ENCODE peak calls at places on chromosomes 1 and 21, in eight cellular contexts. C is A549, A is breast epithelium, D is adrenal gland, O is ovary, J is transverse colon, S is body of pancreas, X is IMR-90. N is an unnamed sample.

GRCh38 chr1:20558180-20558579 is 5.8 kb downstream of the FAM43B start:
- DNase-seq in C (no peak), A (no peak), D (no peak), O (no peak), J (no peak), S (no peak), X (no peak), N (no peak)

GRCh38 chr1:31327381-31327780 is 30.5 kb downstream of the ZCCHC17 start:
- DNase-seq in C (no peak), A (no peak), D (no peak), O (no peak), J (no peak), S (no peak), X (peak; percentile 66), N (no peak)

GRCh38 chr1:8643542-8644536 is 173.6 kb downstream of the RERE start:
- DNase-seq in C (no peak), A (no peak), D (no peak), O (no peak), J (peak; percentile 17), S (peak; percentile 65), X (no peak), N (no peak)

GRCh38 chr1:245444181-245444580 is 289.4 kb downstream of the KIF26B start:
- DNase-seq in C (no peak), A (no peak), D (no peak), O (no peak), J (no peak), S (no peak), X (no peak), N (no peak)

GRCh38 chr1:3584915-3585314 is 26.4 kb downstream of the MEGF6 start:
- DNase-seq in C (no peak), A (no peak), D (no peak), O (no peak), J (no peak), S (no peak), X (no peak), N (no peak)

GRCh38 chr1:29282924-29283803 is 46.8 kb downstream of the PTPRU start:
- DNase-seq in C (peak; percentile 64), A (no peak), D (peak; percentile 84), O (peak; percentile 58), J (peak; percentile 56), S (peak; percentile 19), X (peak; percentile 40), N (peak; percentile 76)

GRCh38 chr1:2644591-2645101 is 11.8 kb upstream of the MMEL1 start:
- DNase-seq in C (no peak), A (no peak), D (no peak), O (peak; percentile 19), J (no peak), S (no peak), X (no peak), N (no peak)

GRCh38 chr1:167599839-167600581 is 30.0 kb upstream of the RCSD1 start:
- DNase-seq in C (no peak), A (peak; percentile 73), D (peak; percentile 79), O (no peak), J (peak; percentile 21), S (peak; percentile 69), X (peak; percentile 22), N (peak; percentile 29)

GRCh38 chr1:29541641-29542040 is 305.3 kb downstream of the PTPRU start:
- DNase-seq in C (no peak), A (no peak), D (no peak), O (no peak), J (no peak), S (no peak), X (no peak), N (no peak)

GRCh38 chr1:58968360-58968952 is 184.6 kb upstream of the JUN start:
- DNase-seq in C (no peak), A (peak; percentile 70), D (peak; percentile 89), O (peak; percentile 88), J (peak; percentile 72), S (peak; percentile 93), X (peak; percentile 46), N (peak; percentile 91)

GRCh38 chr21:46457801-46458314 is 833 bp upstream of the DIP2A start:
- DNase-seq in C (peak; percentile 16), A (no peak), D (peak; percentile 59), O (no peak), J (peak; percentile 37), S (peak; percentile 53), X (peak; percentile 40), N (peak; percentile 88)

GRCh38 chr1:111620412-111620971 is 903 bp downstream of the RAP1A start:
- DNase-seq in C (no peak), A (peak; percentile 48), D (no peak), O (no peak), J (no peak), S (no peak), X (no peak), N (no peak)

GRCh38 chr1:51915958-51916357 is 37.4 kb upstream of the NRDC start:
- DNase-seq in C (no peak), A (no peak), D (peak; percentile 25), O (no peak), J (no peak), S (peak; percentile 37), X (no peak), N (no peak)

GRCh38 chr1:163130250-163130856 is 61.2 kb downstream of the RGS4 start:
- DNase-seq in C (no peak), A (no peak), D (no peak), O (no peak), J (no peak), S (no peak), X (peak; percentile 22), N (no peak)

GRCh38 chr1:42279055-42279454 is 56.0 kb downstream of the FOXJ3 start:
- DNase-seq in C (no peak), A (no peak), D (no peak), O (no peak), J (no peak), S (no peak), X (no peak), N (no peak)

GRCh38 chr1:204319462-204319861 is 40.3 kb downstream of the PLEKHA6 start:
- DNase-seq in C (peak; percentile 80), A (peak; percentile 30), D (no peak), O (no peak), J (peak; percentile 43), S (no peak), X (peak; percentile 97), N (no peak)

GRCh38 chr21:46478910-46479309 is 20.2 kb downstream of the DIP2A start:
- DNase-seq in C (no peak), A (no peak), D (no peak), O (no peak), J (no peak), S (no peak), X (no peak), N (no peak)

GRCh38 chr1:193322218-193322617 is 135.8 kb upstream of the B3GALT2 start:
- DNase-seq in C (no peak), A (no peak), D (no peak), O (no peak), J (no peak), S (no peak), X (peak; percentile 84), N (no peak)

GRCh38 chr1:202227997-202228401 is 34.4 kb downstream of the LGR6 start:
- DNase-seq in C (no peak), A (no peak), D (no peak), O (no peak), J (no peak), S (no peak), X (no peak), N (no peak)

GRCh38 chr1:11134352-11135266 is 34.9 kb upstream of the EXOSC10 start:
- DNase-seq in C (no peak), A (peak; percentile 66), D (peak; percentile 31), O (no peak), J (no peak), S (no peak), X (peak; percentile 70), N (no peak)

DNA sequence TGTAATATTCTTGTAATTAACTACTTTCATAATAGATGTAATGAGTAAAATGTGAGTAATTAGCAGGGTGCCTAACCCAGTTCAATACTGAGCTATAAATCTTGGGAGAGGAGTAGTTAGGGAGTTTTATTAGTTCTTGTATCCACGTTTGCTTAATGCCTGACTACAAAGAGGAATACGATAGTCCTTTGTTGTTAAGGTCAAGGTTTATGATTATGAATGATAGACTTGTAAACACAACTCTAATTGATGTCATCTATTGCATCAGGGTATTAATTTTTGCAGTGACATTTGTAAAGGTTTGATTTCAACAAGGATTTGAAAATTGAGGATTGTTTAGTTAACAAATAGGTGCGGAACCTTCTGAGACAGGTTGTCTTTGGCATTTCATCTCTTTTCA is 9.6 kb downstream of the SOAT1 start:
- DNase-seq in C (no peak), A (no peak), D (no peak), O (no peak), J (no peak), S (no peak), X (no peak), N (no peak)
- TF ChIP-seq POLR2A in C (no peak), A (no peak), D (no peak), O (no peak), J (no peak), S (no peak), X (no peak), N (no peak)

GRCh38 chr21:39153373-39153772 is 29.9 kb downstream of the PSMG1 start:
- DNase-seq in C (no peak), A (no peak), D (no peak), O (no peak), J (no peak), S (no peak), X (no peak), N (no peak)
- TF ChIP-seq CTCF in C (peak; percentile 6), A (no peak), D (no peak), O (no peak), J (no peak), S (peak; percentile 30), X (peak; percentile 30), N (no peak)

DNA sequence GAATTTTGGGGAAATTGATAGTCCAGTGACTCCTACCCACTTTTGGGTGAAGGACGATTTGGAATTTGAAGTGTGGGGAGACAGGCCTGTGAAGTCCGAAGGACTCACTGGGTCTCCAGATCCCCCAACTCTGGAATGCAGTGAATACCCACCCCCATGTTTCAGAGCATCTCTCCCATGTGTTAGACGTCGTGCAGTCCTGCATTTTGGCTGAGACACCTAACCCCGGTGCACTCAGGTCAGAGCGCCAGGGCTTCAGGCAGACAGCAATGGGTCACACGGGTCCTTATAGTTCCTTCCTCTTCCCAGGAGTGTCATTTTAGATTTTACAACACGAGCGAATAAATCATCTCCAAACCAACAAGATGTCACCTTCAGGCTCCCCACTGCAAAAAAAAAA is 5.1 kb downstream of the PRRX1 start:
- DNase-seq in C (no peak), A (no peak), D (no peak), O (no peak), J (no peak), S (no peak), X (no peak), N (no peak)
- H3K4me3 ChIP-seq in C (no peak overlapping the region), A (peak overlapping the region; percentile 68), D (no peak overlapping the region), O (peak overlapping the region; percentile 21), J (no peak overlapping the region), S (no peak overlapping the region), X (no peak overlapping the region), N (no peak overlapping the region)

DNA sequence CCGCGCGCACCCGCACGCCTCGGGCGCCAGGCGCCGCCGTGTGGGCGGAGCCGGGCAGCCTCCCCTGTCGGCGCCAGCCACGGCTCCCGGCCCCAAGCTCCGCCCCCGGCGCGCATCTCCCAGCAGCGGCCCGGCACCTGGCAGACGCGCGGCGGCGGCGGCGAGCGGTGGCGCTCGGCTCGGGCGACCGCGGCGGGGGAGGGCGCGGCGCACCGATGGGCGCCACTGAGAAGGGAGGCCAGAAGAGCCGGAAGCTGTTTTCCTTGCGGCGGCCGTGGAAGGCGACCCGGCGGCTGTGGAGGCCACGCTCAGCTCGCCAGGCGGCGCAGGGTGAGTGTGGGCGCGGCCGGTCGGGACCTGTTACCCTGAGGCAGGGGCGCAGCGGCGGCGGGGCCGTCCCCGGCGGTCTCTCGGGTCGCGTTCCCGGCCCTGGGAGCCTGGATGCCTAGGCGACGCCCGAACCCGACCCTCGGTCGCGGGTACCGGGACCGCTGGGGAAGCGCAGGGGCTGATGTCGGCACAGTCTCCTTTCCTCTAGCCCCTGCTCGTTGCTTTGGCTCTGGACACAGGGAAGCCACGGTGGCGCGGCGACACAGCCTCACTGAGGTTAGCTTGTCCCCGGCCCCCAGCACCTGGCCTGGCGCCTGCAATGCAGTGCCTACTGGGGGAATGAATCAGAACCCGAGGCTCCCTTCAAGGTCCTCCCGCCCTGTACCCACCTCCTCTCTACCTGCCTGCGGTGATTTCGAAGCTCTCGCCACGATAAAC is 54.8 kb upstream of the DNAJC6 start:
- DNase-seq in C (peak; percentile 61), A (peak; percentile 57), D (peak; percentile 68), O (peak; percentile 77), J (peak; percentile 87), S (peak; percentile 84), X (peak; percentile 30), N (peak; percentile 93)
- TF ChIP-seq POLR2A in C (peak; percentile 62), A (no peak), D (peak; percentile 88), O (no peak), J (no peak), S (peak; percentile 25), X (no peak), N (no peak)